ENCODE peak calls at places on chromosomes 1 and 21, in nine cellular contexts. One of them, this sample, is unnamed.

GRCh38 chr1:156935719-156936118 is 15.3 kb downstream of the LRRC71 start:
- DNase-seq in lower lobe of right lung: no peak
- DNase-seq in AG09309: no peak
- DNase-seq in OCI-LY7: no peak
- DNase-seq in endodermal cell: no peak
- DNase-seq in Peyer's patch: peak; percentile 21
- DNase-seq in ascending aorta: no peak
- DNase-seq in mesothelial cell of epicardium: no peak
- DNase-seq in PC-3: no peak
- DNase-seq in this sample: no peak

GRCh38 chr1:4380564-4381168 is 273.7 kb upstream of the AJAP1 start:
- DNase-seq in lower lobe of right lung: no peak
- DNase-seq in AG09309: no peak
- DNase-seq in OCI-LY7: no peak
- DNase-seq in endodermal cell: no peak
- DNase-seq in Peyer's patch: no peak
- DNase-seq in ascending aorta: no peak
- DNase-seq in mesothelial cell of epicardium: no peak
- DNase-seq in PC-3: no peak
- DNase-seq in this sample: no peak

GRCh38 chr21:46060596-46061061 is 37.3 kb upstream of the COL6A2 start:
- DNase-seq in lower lobe of right lung: peak; percentile 49
- DNase-seq in AG09309: peak; percentile 99
- DNase-seq in OCI-LY7: no peak
- DNase-seq in endodermal cell: peak; percentile 10
- DNase-seq in Peyer's patch: peak; percentile 47
- DNase-seq in ascending aorta: peak; percentile 96
- DNase-seq in mesothelial cell of epicardium: no peak
- DNase-seq in PC-3: peak; percentile 99
- DNase-seq in this sample: peak; percentile 23

GRCh38 chr1:150234309-150234646 is 1.6 kb downstream of the ANP32E start:
- DNase-seq in lower lobe of right lung: no peak
- DNase-seq in AG09309: no peak
- DNase-seq in OCI-LY7: no peak
- DNase-seq in endodermal cell: no peak
- DNase-seq in Peyer's patch: no peak
- DNase-seq in ascending aorta: no peak
- DNase-seq in mesothelial cell of epicardium: no peak
- DNase-seq in PC-3: no peak
- DNase-seq in this sample: no peak

GRCh38 chr1:20498116-20498515 is 9.8 kb downstream of the MUL1 start:
- DNase-seq in lower lobe of right lung: no peak
- DNase-seq in AG09309: no peak
- DNase-seq in OCI-LY7: no peak
- DNase-seq in endodermal cell: no peak
- DNase-seq in Peyer's patch: no peak
- DNase-seq in ascending aorta: no peak
- DNase-seq in mesothelial cell of epicardium: no peak
- DNase-seq in PC-3: no peak
- DNase-seq in this sample: no peak

GRCh38 chr1:46798820-46799219 is at the start of gene CYP4B1:
- DNase-seq in lower lobe of right lung: peak; percentile 86
- DNase-seq in AG09309: no peak
- DNase-seq in OCI-LY7: no peak
- DNase-seq in endodermal cell: no peak
- DNase-seq in Peyer's patch: no peak
- DNase-seq in ascending aorta: peak; percentile 75
- DNase-seq in mesothelial cell of epicardium: no peak
- DNase-seq in PC-3: no peak
- DNase-seq in this sample: no peak

GRCh38 chr1:222095606-222096475 is 354.0 kb upstream of the DUSP10 start:
- DNase-seq in lower lobe of right lung: no peak
- DNase-seq in AG09309: no peak
- DNase-seq in OCI-LY7: peak; percentile 51
- DNase-seq in endodermal cell: peak; percentile 83
- DNase-seq in Peyer's patch: no peak
- DNase-seq in ascending aorta: no peak
- DNase-seq in mesothelial cell of epicardium: no peak
- DNase-seq in PC-3: peak; percentile 77
- DNase-seq in this sample: no peak

GRCh38 chr1:28126212-28126611 is 37.8 kb upstream of the EYA3 start:
- DNase-seq in lower lobe of right lung: no peak
- DNase-seq in AG09309: no peak
- DNase-seq in OCI-LY7: no peak
- DNase-seq in endodermal cell: no peak
- DNase-seq in Peyer's patch: no peak
- DNase-seq in ascending aorta: no peak
- DNase-seq in mesothelial cell of epicardium: no peak
- DNase-seq in PC-3: no peak
- DNase-seq in this sample: no peak

GRCh38 chr1:9151326-9151860 is 22.5 kb upstream of the GPR157 start:
- DNase-seq in lower lobe of right lung: peak; percentile 57
- DNase-seq in AG09309: no peak
- DNase-seq in OCI-LY7: no peak
- DNase-seq in endodermal cell: no peak
- DNase-seq in Peyer's patch: no peak
- DNase-seq in ascending aorta: no peak
- DNase-seq in mesothelial cell of epicardium: no peak
- DNase-seq in PC-3: no peak
- DNase-seq in this sample: no peak

GRCh38 chr1:27416387-27417111 is 24.1 kb downstream of the GPR3 start:
- DNase-seq in lower lobe of right lung: no peak
- DNase-seq in AG09309: no peak
- DNase-seq in OCI-LY7: peak; percentile 81
- DNase-seq in endodermal cell: peak; percentile 88
- DNase-seq in Peyer's patch: no peak
- DNase-seq in ascending aorta: no peak
- DNase-seq in mesothelial cell of epicardium: no peak
- DNase-seq in PC-3: peak; percentile 70
- DNase-seq in this sample: no peak

GRCh38 chr1:201515062-201515750 is 8.3 kb upstream of the CSRP1 start:
- DNase-seq in lower lobe of right lung: no peak
- DNase-seq in AG09309: no peak
- DNase-seq in OCI-LY7: no peak
- DNase-seq in endodermal cell: no peak
- DNase-seq in Peyer's patch: no peak
- DNase-seq in ascending aorta: no peak
- DNase-seq in mesothelial cell of epicardium: no peak
- DNase-seq in PC-3: no peak
- DNase-seq in this sample: no peak

GRCh38 chr1:240998441-240999015 is 358.5 kb downstream of the RGS7 start:
- DNase-seq in lower lobe of right lung: no peak
- DNase-seq in AG09309: no peak
- DNase-seq in OCI-LY7: no peak
- DNase-seq in endodermal cell: no peak
- DNase-seq in Peyer's patch: no peak
- DNase-seq in ascending aorta: no peak
- DNase-seq in mesothelial cell of epicardium: no peak
- DNase-seq in PC-3: no peak
- DNase-seq in this sample: no peak

GRCh38 chr1:230791986-230792564 is 44.9 kb downstream of the CAPN9 start:
- DNase-seq in lower lobe of right lung: no peak
- DNase-seq in AG09309: no peak
- DNase-seq in OCI-LY7: no peak
- DNase-seq in endodermal cell: peak; percentile 33
- DNase-seq in Peyer's patch: no peak
- DNase-seq in ascending aorta: no peak
- DNase-seq in mesothelial cell of epicardium: no peak
- DNase-seq in PC-3: no peak
- DNase-seq in this sample: no peak

GRCh38 chr21:43758132-43758619 is 17.9 kb downstream of the CSTB start:
- DNase-seq in lower lobe of right lung: no peak
- DNase-seq in AG09309: peak; percentile 37
- DNase-seq in OCI-LY7: no peak
- DNase-seq in endodermal cell: no peak
- DNase-seq in Peyer's patch: no peak
- DNase-seq in ascending aorta: peak; percentile 78
- DNase-seq in mesothelial cell of epicardium: no peak
- DNase-seq in PC-3: no peak
- DNase-seq in this sample: no peak

GRCh38 chr1:85201340-85202091 is 700 bp upstream of the SYDE2 start:
- DNase-seq in lower lobe of right lung: peak; percentile 84
- DNase-seq in AG09309: no peak
- DNase-seq in OCI-LY7: peak; percentile 4
- DNase-seq in endodermal cell: peak; percentile 95
- DNase-seq in Peyer's patch: peak; percentile 83
- DNase-seq in ascending aorta: peak; percentile 81
- DNase-seq in mesothelial cell of epicardium: peak; percentile 93
- DNase-seq in PC-3: peak; percentile 69
- DNase-seq in this sample: peak; percentile 40

GRCh38 chr1:63534406-63534805 is 11.1 kb downstream of the EFCAB7 start:
- DNase-seq in lower lobe of right lung: no peak
- DNase-seq in AG09309: no peak
- DNase-seq in OCI-LY7: no peak
- DNase-seq in endodermal cell: no peak
- DNase-seq in Peyer's patch: no peak
- DNase-seq in ascending aorta: no peak
- DNase-seq in mesothelial cell of epicardium: no peak
- DNase-seq in PC-3: no peak
- DNase-seq in this sample: no peak

GRCh38 chr1:63537006-63537405 is 13.7 kb downstream of the EFCAB7 start:
- DNase-seq in lower lobe of right lung: no peak
- DNase-seq in AG09309: no peak
- DNase-seq in OCI-LY7: no peak
- DNase-seq in endodermal cell: no peak
- DNase-seq in Peyer's patch: no peak
- DNase-seq in ascending aorta: no peak
- DNase-seq in mesothelial cell of epicardium: no peak
- DNase-seq in PC-3: no peak
- DNase-seq in this sample: no peak

GRCh38 chr1:63532727-63533126 is 9.4 kb downstream of the EFCAB7 start:
- DNase-seq in lower lobe of right lung: no peak
- DNase-seq in AG09309: no peak
- DNase-seq in OCI-LY7: no peak
- DNase-seq in endodermal cell: no peak
- DNase-seq in Peyer's patch: no peak
- DNase-seq in ascending aorta: no peak
- DNase-seq in mesothelial cell of epicardium: no peak
- DNase-seq in PC-3: no peak
- DNase-seq in this sample: no peak

GRCh38 chr1:63537940-63538339 is 14.6 kb downstream of the EFCAB7 start:
- DNase-seq in lower lobe of right lung: no peak
- DNase-seq in AG09309: no peak
- DNase-seq in OCI-LY7: peak; percentile 28
- DNase-seq in endodermal cell: no peak
- DNase-seq in Peyer's patch: no peak
- DNase-seq in ascending aorta: no peak
- DNase-seq in mesothelial cell of epicardium: no peak
- DNase-seq in PC-3: peak; percentile 38
- DNase-seq in this sample: no peak
- TF ChIP-seq CTCF in lower lobe of right lung: peak; percentile 35
- TF ChIP-seq CTCF in AG09309: peak; percentile 22
- TF ChIP-seq CTCF in OCI-LY7: peak; percentile 87
- TF ChIP-seq CTCF in endodermal cell: peak; percentile 67
- TF ChIP-seq CTCF in Peyer's patch: peak; percentile 55
- TF ChIP-seq CTCF in ascending aorta: no peak
- TF ChIP-seq CTCF in mesothelial cell of epicardium: peak; percentile 60
- TF ChIP-seq CTCF in PC-3: peak; percentile 72
- TF ChIP-seq CTCF in this sample: no peak

GRCh38 chr1:16093611-16094010 is 20.2 kb upstream of the FAM131C start:
- DNase-seq in lower lobe of right lung: no peak
- DNase-seq in AG09309: no peak
- DNase-seq in OCI-LY7: no peak
- DNase-seq in endodermal cell: peak; percentile 48
- DNase-seq in Peyer's patch: peak; percentile 28
- DNase-seq in ascending aorta: no peak
- DNase-seq in mesothelial cell of epicardium: no peak
- DNase-seq in PC-3: no peak
- DNase-seq in this sample: no peak

GRCh38 chr1:16095447-16095846 is 22.0 kb upstream of the FAM131C start:
- DNase-seq in lower lobe of right lung: no peak
- DNase-seq in AG09309: no peak
- DNase-seq in OCI-LY7: no peak
- DNase-seq in endodermal cell: peak; percentile 45
- DNase-seq in Peyer's patch: no peak
- DNase-seq in ascending aorta: no peak
- DNase-seq in mesothelial cell of epicardium: no peak
- DNase-seq in PC-3: no peak
- DNase-seq in this sample: no peak

GRCh38 chr1:16094453-16095158 is 21.2 kb upstream of the FAM131C start:
- DNase-seq in lower lobe of right lung: no peak
- DNase-seq in AG09309: no peak
- DNase-seq in OCI-LY7: no peak
- DNase-seq in endodermal cell: peak; percentile 53
- DNase-seq in Peyer's patch: peak; percentile 22
- DNase-seq in ascending aorta: no peak
- DNase-seq in mesothelial cell of epicardium: no peak
- DNase-seq in PC-3: no peak
- DNase-seq in this sample: no peak

GRCh38 chr1:16101618-16102017 is 28.2 kb upstream of the FAM131C start:
- DNase-seq in lower lobe of right lung: no peak
- DNase-seq in AG09309: no peak
- DNase-seq in OCI-LY7: no peak
- DNase-seq in endodermal cell: no peak
- DNase-seq in Peyer's patch: no peak
- DNase-seq in ascending aorta: no peak
- DNase-seq in mesothelial cell of epicardium: no peak
- DNase-seq in PC-3: no peak
- DNase-seq in this sample: no peak

GRCh38 chr1:16099412-16099811 is 26.0 kb upstream of the FAM131C start:
- DNase-seq in lower lobe of right lung: no peak
- DNase-seq in AG09309: no peak
- DNase-seq in OCI-LY7: no peak
- DNase-seq in endodermal cell: no peak
- DNase-seq in Peyer's patch: no peak
- DNase-seq in ascending aorta: no peak
- DNase-seq in mesothelial cell of epicardium: no peak
- DNase-seq in PC-3: no peak
- DNase-seq in this sample: no peak
- TF ChIP-seq CTCF in lower lobe of right lung: no peak
- TF ChIP-seq CTCF in AG09309: no peak
- TF ChIP-seq CTCF in OCI-LY7: no peak
- TF ChIP-seq CTCF in endodermal cell: no peak
- TF ChIP-seq CTCF in Peyer's patch: no peak
- TF ChIP-seq CTCF in ascending aorta: no peak
- TF ChIP-seq CTCF in mesothelial cell of epicardium: no peak
- TF ChIP-seq CTCF in PC-3: no peak
- TF ChIP-seq CTCF in this sample: no peak

DNA sequence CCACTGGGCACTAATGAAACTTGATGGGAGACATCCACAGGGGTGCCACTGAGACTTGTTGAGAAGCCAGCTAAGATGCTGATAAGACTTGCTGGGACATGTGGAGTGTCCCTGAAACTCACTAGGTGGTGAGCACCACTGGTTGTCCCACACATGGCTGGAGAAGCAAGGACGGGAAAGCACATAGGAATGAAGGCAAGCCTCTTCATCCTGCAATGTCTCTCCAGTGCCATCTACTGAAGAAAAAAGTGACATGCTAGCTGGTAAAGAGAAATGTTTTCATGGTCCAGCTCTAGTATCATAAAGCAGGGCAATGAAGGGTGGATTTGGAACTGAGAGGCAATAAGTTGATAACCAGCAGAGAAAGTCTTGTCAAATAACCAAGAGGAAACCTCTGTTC is 283.0 kb downstream of the PAPPA2 start:
- DNase-seq in lower lobe of right lung: no peak
- DNase-seq in AG09309: no peak
- DNase-seq in OCI-LY7: no peak
- DNase-seq in endodermal cell: no peak
- DNase-seq in Peyer's patch: no peak
- DNase-seq in ascending aorta: no peak
- DNase-seq in mesothelial cell of epicardium: no peak
- DNase-seq in PC-3: peak; percentile 28
- DNase-seq in this sample: no peak
- TF ChIP-seq CTCF in lower lobe of right lung: no peak
- TF ChIP-seq CTCF in AG09309: no peak
- TF ChIP-seq CTCF in OCI-LY7: peak; percentile 32
- TF ChIP-seq CTCF in endodermal cell: peak; percentile 57
- TF ChIP-seq CTCF in Peyer's patch: no peak
- TF ChIP-seq CTCF in ascending aorta: no peak
- TF ChIP-seq CTCF in mesothelial cell of epicardium: no peak
- TF ChIP-seq CTCF in PC-3: peak; percentile 34
- TF ChIP-seq CTCF in this sample: no peak

GRCh38 chr1:108200627-108201106 is 524 bp upstream of the SLC25A24 start:
- DNase-seq in lower lobe of right lung: no peak
- DNase-seq in AG09309: peak; percentile 59
- DNase-seq in OCI-LY7: peak; percentile 28
- DNase-seq in endodermal cell: peak; percentile 57
- DNase-seq in Peyer's patch: peak; percentile 47
- DNase-seq in ascending aorta: peak; percentile 73
- DNase-seq in mesothelial cell of epicardium: no peak
- DNase-seq in PC-3: peak; percentile 72
- DNase-seq in this sample: no peak
- TF ChIP-seq CTCF in lower lobe of right lung: no peak
- TF ChIP-seq CTCF in AG09309: peak; percentile 39
- TF ChIP-seq CTCF in OCI-LY7: peak; percentile 53
- TF ChIP-seq CTCF in endodermal cell: peak; percentile 20
- TF ChIP-seq CTCF in Peyer's patch: peak; percentile 20
- TF ChIP-seq CTCF in ascending aorta: peak; percentile 45
- TF ChIP-seq CTCF in mesothelial cell of epicardium: no peak
- TF ChIP-seq CTCF in PC-3: peak; percentile 62
- TF ChIP-seq CTCF in this sample: no peak

This sample was measured in omental fat pad.